ENCODE peak calls at places on chromosomes 11 and 22, in seven cellular contexts. K is astrocyte, Q is GM23248, T is A673, U is PC-9, Z is fibroblast of lung, A is DND-41. B is an unnamed sample.

GRCh38 chr11:121810291-121810690 is 305.7 kb downstream of the BLID start:
- DNase-seq in Z (peak; percentile 68), K (peak; percentile 78), A (no peak), U (no peak), T (no peak), Q (peak; percentile 95), B (no peak)

GRCh38 chr11:67545280-67545679 is 22.0 kb upstream of the CABP2 start:
- DNase-seq in Q (no peak), K (no peak), T (peak; percentile 46), A (peak; percentile 36), Z (no peak), U (no peak), B (no peak)

GRCh38 chr11:65718964-65719492 is 1.6 kb downstream of the RNASEH2C start:
- DNase-seq in Z (peak; percentile 33), Q (peak; percentile 48), K (no peak), T (no peak), A (no peak), U (no peak), B (peak; percentile 19)

GRCh38 chr11:112697779-112698178 is 263.4 kb upstream of the NCAM1 start:
- DNase-seq in U (no peak), K (no peak), A (no peak), T (no peak), Z (no peak), Q (no peak), B (no peak)

GRCh38 chr11:114819028-114819427 is 140.7 kb downstream of the NXPE2 start:
- DNase-seq in U (no peak), A (no peak), Q (peak; percentile 26), Z (no peak), K (peak; percentile 20), T (no peak), B (no peak)

GRCh38 chr22:37909756-37910155 is 3.7 kb downstream of the MICALL1 start:
- DNase-seq in K (no peak), U (no peak), Z (no peak), Q (peak; percentile 37), T (no peak), A (no peak), B (no peak)

GRCh38 chr11:108947654-108948570 is 283.0 kb downstream of the DDX10 start:
- DNase-seq in Z (no peak), T (no peak), Q (peak; percentile 36), U (peak; percentile 31), A (no peak), K (peak; percentile 72), B (no peak)

GRCh38 chr22:37492428-37493344 is 6.5 kb upstream of the MFNG start:
- DNase-seq in T (peak; percentile 55), Q (peak; percentile 79), Z (peak; percentile 46), K (peak; percentile 29), A (peak; percentile 37), U (peak; percentile 52), B (no peak)

GRCh38 chr11:76210920-76211851 is 4.9 kb upstream of the WNT11 start:
- DNase-seq in K (no peak), T (peak; percentile 19), A (no peak), Q (no peak), Z (no peak), U (no peak), B (no peak)

GRCh38 chr11:76208829-76209670 is 2.7 kb upstream of the WNT11 start:
- DNase-seq in Q (peak; percentile 64), A (peak; percentile 21), U (peak; percentile 54), K (no peak), T (peak; percentile 72), Z (peak; percentile 37), B (peak; percentile 88)

GRCh38 chr11:76209671-76209955 is 3.3 kb upstream of the WNT11 start:
- DNase-seq in K (no peak), A (no peak), T (no peak), U (no peak), Z (no peak), Q (peak; percentile 21), B (no peak)

GRCh38 chr11:76208438-76208828 is 2.1 kb upstream of the WNT11 start:
- DNase-seq in U (no peak), A (no peak), Z (no peak), K (no peak), T (peak; percentile 18), Q (no peak), B (no peak)

DNA sequence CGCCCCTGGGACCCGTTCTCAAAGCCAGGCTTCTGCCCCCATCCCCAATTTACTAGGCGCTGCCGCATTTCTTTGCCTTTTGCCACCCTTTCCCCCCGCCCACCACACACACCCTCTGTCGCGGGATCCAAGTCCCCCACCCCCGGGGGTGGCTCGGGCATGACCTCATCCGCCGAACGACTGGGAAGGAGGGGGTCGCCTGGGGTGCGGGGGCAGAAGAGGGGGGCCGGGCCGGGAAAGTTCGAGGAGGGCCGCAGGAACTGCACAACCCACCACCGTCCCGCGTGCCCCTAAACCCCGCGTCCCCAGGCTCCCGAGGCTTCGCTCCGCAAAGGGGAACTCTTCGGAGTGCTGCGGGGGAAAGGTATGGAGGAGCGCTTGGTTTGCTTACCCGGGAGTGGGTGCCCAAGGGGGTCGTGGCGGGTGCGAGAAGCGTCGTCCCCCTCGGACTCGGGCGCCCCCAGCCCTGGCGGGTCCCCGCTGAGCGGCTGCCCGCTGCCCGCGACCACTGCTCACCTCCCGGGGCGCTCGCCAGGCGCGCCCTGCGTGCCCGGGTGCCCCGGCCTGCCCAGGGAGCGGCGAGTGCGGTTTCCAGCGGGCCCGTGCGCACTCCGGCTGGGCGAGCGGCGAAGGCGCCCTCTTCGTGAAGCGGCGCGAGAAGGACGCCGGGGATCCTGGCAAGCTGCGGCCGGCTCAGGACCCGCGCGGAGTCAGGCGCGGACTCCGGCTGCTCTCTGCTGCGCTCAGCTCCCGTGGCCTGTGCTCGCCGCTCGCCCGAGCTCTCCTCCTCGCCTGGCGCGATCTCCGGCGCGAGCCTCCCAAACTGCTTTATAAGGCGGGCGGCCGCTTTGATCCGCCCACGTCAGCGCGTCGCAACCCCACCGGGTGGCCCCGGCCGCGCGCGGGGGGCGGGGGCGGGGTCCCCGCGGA is 3.9 kb upstream of the WNT11 start:
- DNase-seq in K (peak; percentile 66), Z (peak; percentile 72), Q (peak; percentile 87), A (no peak), U (no peak), T (peak; percentile 56), B (peak; percentile 86)
- TF ChIP-seq EZH2 in K (no peak), Z (no peak), Q (no peak), A (no peak), U (no peak), T (peak; percentile 53), B (peak; percentile 5)

GRCh38 chr11:9571766-9572120 is 1.7 kb upstream of the WEE1 start:
- DNase-seq in U (no peak), T (no peak), A (no peak), K (no peak), Q (no peak), Z (no peak), B (no peak)
- H3K9me3 ChIP-seq in U (no peaks in the 10 kb centered on the region), T (no peaks in the 10 kb centered on the region), A (no peaks in the 10 kb centered on the region), K (no peaks in the 10 kb centered on the region), Q (no peaks in the 10 kb centered on the region), Z (no peaks in the 10 kb centered on the region), B (no peaks in the 10 kb centered on the region)

DNA sequence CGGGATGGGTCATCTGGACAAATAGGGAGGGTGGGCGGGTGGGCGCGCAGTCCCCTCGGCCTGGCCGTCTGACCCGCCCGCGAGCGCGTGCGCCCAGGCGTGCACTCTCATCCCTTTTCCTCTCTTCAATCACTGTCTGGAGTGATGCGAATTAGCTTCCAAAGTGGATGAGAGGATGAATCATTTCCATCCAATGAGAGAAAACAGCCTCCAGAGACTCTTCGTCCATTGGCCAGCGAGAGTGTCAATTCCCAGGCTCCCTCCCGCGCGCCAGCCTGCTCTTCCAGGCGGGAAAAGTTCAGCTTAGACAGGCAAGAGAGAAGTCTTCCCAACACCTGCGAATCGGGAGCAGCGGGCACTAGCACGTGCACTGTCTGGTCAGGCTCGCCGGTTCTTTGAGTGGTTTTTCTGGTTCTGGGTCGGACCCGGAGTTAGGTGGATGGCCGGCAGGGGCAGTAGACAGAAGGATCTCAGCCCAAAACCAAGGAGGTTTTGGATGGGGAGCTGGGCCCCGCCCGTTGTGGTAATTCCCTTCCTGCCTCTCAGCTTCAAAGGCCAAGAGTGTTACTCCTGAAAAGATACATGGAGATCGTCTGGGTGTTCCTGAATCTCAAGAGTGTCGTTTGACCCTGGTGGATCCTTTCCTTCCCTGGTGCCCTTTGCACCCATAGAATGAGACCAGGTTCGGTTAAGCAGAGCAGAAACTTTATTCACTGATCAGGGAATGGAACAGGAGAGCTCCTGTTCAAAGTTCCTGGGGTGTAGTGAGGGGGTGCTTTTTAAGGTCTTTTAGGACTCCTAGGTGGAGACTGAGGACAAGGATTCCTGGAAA is 33.4 kb upstream of the GLYATL1 start:
- DNase-seq in K (peak; percentile 93), A (no peak), T (peak; percentile 87), Z (peak; percentile 94), Q (peak; percentile 83), U (no peak), B (peak; percentile 84)
- H3K4me3 ChIP-seq in K (peak overlapping the region; percentile 74), A (no peak overlapping the region), T (peak overlapping the region; percentile 44), Z (peak overlapping the region; percentile 71), Q (peak overlapping the region; percentile 73), U (no peak overlapping the region), B (peak overlapping the region; percentile 76)

GRCh38 chr11:32851251-32851650 is 21.5 kb downstream of the PRRG4 start:
- DNase-seq in Q (no peak), K (no peak), A (no peak), T (no peak), U (no peak), Z (no peak), B (no peak)

GRCh38 chr11:32843544-32843943 is 13.8 kb downstream of the PRRG4 start:
- DNase-seq in A (no peak), Q (no peak), K (no peak), Z (no peak), T (no peak), U (no peak), B (no peak)

GRCh38 chr11:32852142-32852541 is 22.4 kb downstream of the PRRG4 start:
- DNase-seq in Z (peak; percentile 30), K (peak; percentile 69), A (no peak), U (no peak), T (no peak), Q (peak; percentile 75), B (peak; percentile 67)

DNA sequence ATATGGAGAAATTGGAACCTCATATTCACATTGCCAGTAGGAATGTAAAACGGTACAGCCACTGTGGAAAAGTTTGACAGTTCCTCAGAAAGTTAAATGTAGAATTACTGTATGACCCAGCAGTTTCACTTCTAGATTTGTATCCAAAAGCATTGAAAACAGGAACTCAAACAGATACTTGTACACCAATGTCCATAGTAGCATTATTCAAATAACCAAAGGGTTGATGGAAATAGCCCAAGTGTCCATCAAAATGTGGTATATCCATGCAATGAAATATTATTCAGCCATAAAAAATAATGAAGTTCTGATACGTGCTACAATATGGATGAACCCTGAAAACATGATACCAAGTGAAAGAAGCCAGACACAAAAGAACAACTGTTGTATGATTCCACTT is 17.8 kb downstream of the PRRG4 start:
- DNase-seq in Z (no peak), Q (no peak), A (no peak), T (no peak), U (no peak), K (no peak), B (no peak)
- TF ChIP-seq EZH2 in Z (no peak), Q (no peak), A (no peak), T (no peak), U (no peak), K (no peak), B (no peak)

B was measured in hepatocyte.